ENCODE peak calls at places on chromosomes 12 and 14, in eight cellular contexts. One of them, this sample, is unnamed.

GRCh38 chr12:132100306-132101065 is 43.6 kb downstream of the DDX51 start:
- DNase-seq in hepatocyte: no peak
- DNase-seq in neuronal stem cell: no peak
- DNase-seq in breast epithelium: no peak
- DNase-seq in lower lobe of right lung: no peak
- DNase-seq in pancreas: no peak
- DNase-seq in psoas muscle: no peak
- DNase-seq in iPS DF 6.9: no peak
- DNase-seq in this sample: no peak

GRCh38 chr12:55727643-55728184 is 1.1 kb downstream of the CD63 start:
- DNase-seq in hepatocyte: peak
- DNase-seq in psoas muscle: peak
- DNase-seq in lower lobe of right lung: peak
- DNase-seq in neuronal stem cell: no peak
- DNase-seq in breast epithelium: peak
- DNase-seq in iPS DF 6.9: no peak
- DNase-seq in pancreas: peak
- DNase-seq in this sample: no peak

GRCh38 chr12:109567296-109567695 is 6.0 kb downstream of the MMAB start:
- DNase-seq in pancreas: no peak
- DNase-seq in iPS DF 6.9: no peak
- DNase-seq in hepatocyte: no peak
- DNase-seq in neuronal stem cell: no peak
- DNase-seq in psoas muscle: no peak
- DNase-seq in lower lobe of right lung: no peak
- DNase-seq in breast epithelium: peak
- DNase-seq in this sample: no peak

GRCh38 chr12:130136536-130136935 is 25.7 kb upstream of the FZD10 start:
- DNase-seq in hepatocyte: no peak
- DNase-seq in breast epithelium: no peak
- DNase-seq in psoas muscle: peak
- DNase-seq in pancreas: no peak
- DNase-seq in neuronal stem cell: no peak
- DNase-seq in iPS DF 6.9: no peak
- DNase-seq in lower lobe of right lung: no peak
- DNase-seq in this sample: no peak

GRCh38 chr12:100845095-100845494 is 50.5 kb downstream of the ANO4 start:
- DNase-seq in neuronal stem cell: no peak
- DNase-seq in psoas muscle: no peak
- DNase-seq in lower lobe of right lung: no peak
- DNase-seq in hepatocyte: no peak
- DNase-seq in iPS DF 6.9: no peak
- DNase-seq in breast epithelium: no peak
- DNase-seq in pancreas: no peak
- DNase-seq in this sample: no peak

GRCh38 chr12:42235426-42235825 is 2.6 kb downstream of the YAF2 start:
- DNase-seq in breast epithelium: no peak
- DNase-seq in hepatocyte: no peak
- DNase-seq in lower lobe of right lung: no peak
- DNase-seq in psoas muscle: no peak
- DNase-seq in iPS DF 6.9: no peak
- DNase-seq in neuronal stem cell: no peak
- DNase-seq in pancreas: no peak
- DNase-seq in this sample: no peak

GRCh38 chr12:83318386-83318971 is 631.8 kb downstream of the TMTC2 start:
- DNase-seq in breast epithelium: no peak
- DNase-seq in iPS DF 6.9: no peak
- DNase-seq in pancreas: no peak
- DNase-seq in psoas muscle: no peak
- DNase-seq in lower lobe of right lung: no peak
- DNase-seq in hepatocyte: no peak
- DNase-seq in neuronal stem cell: no peak
- DNase-seq in this sample: no peak

GRCh38 chr12:112575559-112576067 is 156.9 kb downstream of the PTPN11 start:
- DNase-seq in iPS DF 6.9: no peak
- DNase-seq in hepatocyte: no peak
- DNase-seq in psoas muscle: no peak
- DNase-seq in breast epithelium: no peak
- DNase-seq in pancreas: peak
- DNase-seq in lower lobe of right lung: no peak
- DNase-seq in neuronal stem cell: no peak
- DNase-seq in this sample: no peak

GRCh38 chr12:22527999-22528398 is 16.3 kb downstream of the C2CD5 start:
- DNase-seq in hepatocyte: no peak
- DNase-seq in lower lobe of right lung: no peak
- DNase-seq in breast epithelium: no peak
- DNase-seq in pancreas: no peak
- DNase-seq in psoas muscle: no peak
- DNase-seq in iPS DF 6.9: no peak
- DNase-seq in neuronal stem cell: no peak
- DNase-seq in this sample: no peak

GRCh38 chr12:19850341-19851065 is 411.2 kb downstream of the AEBP2 start:
- DNase-seq in hepatocyte: no peak
- DNase-seq in breast epithelium: no peak
- DNase-seq in lower lobe of right lung: no peak
- DNase-seq in iPS DF 6.9: no peak
- DNase-seq in neuronal stem cell: no peak
- DNase-seq in psoas muscle: no peak
- DNase-seq in pancreas: no peak
- DNase-seq in this sample: no peak

GRCh38 chr14:93752980-93753561 is 35.2 kb downstream of the PRIMA1 start:
- DNase-seq in iPS DF 6.9: no peak
- DNase-seq in hepatocyte: no peak
- DNase-seq in breast epithelium: no peak
- DNase-seq in lower lobe of right lung: no peak
- DNase-seq in neuronal stem cell: no peak
- DNase-seq in pancreas: no peak
- DNase-seq in psoas muscle: no peak
- DNase-seq in this sample: no peak

GRCh38 chr12:110590806-110591326 is 7.7 kb upstream of the PPTC7 start:
- DNase-seq in lower lobe of right lung: no peak
- DNase-seq in neuronal stem cell: no peak
- DNase-seq in iPS DF 6.9: no peak
- DNase-seq in hepatocyte: no peak
- DNase-seq in breast epithelium: no peak
- DNase-seq in pancreas: no peak
- DNase-seq in psoas muscle: no peak
- DNase-seq in this sample: no peak

GRCh38 chr12:43425361-43425760 is 126.6 kb downstream of the ADAMTS20 start:
- DNase-seq in iPS DF 6.9: no peak
- DNase-seq in hepatocyte: no peak
- DNase-seq in breast epithelium: no peak
- DNase-seq in lower lobe of right lung: no peak
- DNase-seq in neuronal stem cell: no peak
- DNase-seq in pancreas: no peak
- DNase-seq in psoas muscle: no peak
- DNase-seq in this sample: no peak

GRCh38 chr12:76078748-76079147 is 5.7 kb downstream of the NAP1L1 start:
- DNase-seq in lower lobe of right lung: no peak
- DNase-seq in psoas muscle: no peak
- DNase-seq in breast epithelium: no peak
- DNase-seq in iPS DF 6.9: no peak
- DNase-seq in neuronal stem cell: no peak
- DNase-seq in hepatocyte: no peak
- DNase-seq in pancreas: no peak
- DNase-seq in this sample: no peak

GRCh38 chr12:76081909-76082308 is 2.6 kb downstream of the NAP1L1 start:
- DNase-seq in pancreas: no peak
- DNase-seq in neuronal stem cell: no peak
- DNase-seq in breast epithelium: no peak
- DNase-seq in iPS DF 6.9: no peak
- DNase-seq in psoas muscle: no peak
- DNase-seq in lower lobe of right lung: no peak
- DNase-seq in hepatocyte: no peak
- DNase-seq in this sample: no peak

GRCh38 chr12:76083246-76083735 is 1.2 kb downstream of the NAP1L1 start:
- DNase-seq in psoas muscle: no peak
- DNase-seq in iPS DF 6.9: no peak
- DNase-seq in lower lobe of right lung: peak
- DNase-seq in breast epithelium: no peak
- DNase-seq in neuronal stem cell: no peak
- DNase-seq in hepatocyte: no peak
- DNase-seq in pancreas: no peak
- DNase-seq in this sample: no peak

GRCh38 chr12:76080017-76080728 is 4.3 kb downstream of the NAP1L1 start:
- DNase-seq in lower lobe of right lung: no peak
- DNase-seq in pancreas: no peak
- DNase-seq in iPS DF 6.9: no peak
- DNase-seq in breast epithelium: no peak
- DNase-seq in neuronal stem cell: no peak
- DNase-seq in hepatocyte: no peak
- DNase-seq in psoas muscle: no peak
- DNase-seq in this sample: no peak

GRCh38 chr12:76080729-76081415 is 3.6 kb downstream of the NAP1L1 start:
- DNase-seq in pancreas: no peak
- DNase-seq in neuronal stem cell: no peak
- DNase-seq in psoas muscle: no peak
- DNase-seq in breast epithelium: no peak
- DNase-seq in hepatocyte: peak
- DNase-seq in lower lobe of right lung: no peak
- DNase-seq in iPS DF 6.9: no peak
- DNase-seq in this sample: no peak
- H3K4me3 ChIP-seq in pancreas: no peak
- H3K4me3 ChIP-seq in neuronal stem cell: no peak
- H3K4me3 ChIP-seq in psoas muscle: no peak
- H3K4me3 ChIP-seq in breast epithelium: no peak
- H3K4me3 ChIP-seq in hepatocyte: no peak
- H3K4me3 ChIP-seq in lower lobe of right lung: no peak
- H3K4me3 ChIP-seq in iPS DF 6.9: no peak
- H3K4me3 ChIP-seq in this sample: no peak

GRCh38 chr14:92747701-92748258 is 647 bp downstream of the LGMN start:
- DNase-seq in pancreas: no peak
- DNase-seq in neuronal stem cell: no peak
- DNase-seq in breast epithelium: no peak
- DNase-seq in iPS DF 6.9: no peak
- DNase-seq in lower lobe of right lung: no peak
- DNase-seq in psoas muscle: no peak
- DNase-seq in hepatocyte: peak
- DNase-seq in this sample: no peak
- H3K27ac ChIP-seq in pancreas: peak
- H3K27ac ChIP-seq in neuronal stem cell: no peak
- H3K27ac ChIP-seq in breast epithelium: peak
- H3K27ac ChIP-seq in iPS DF 6.9: no peak
- H3K27ac ChIP-seq in lower lobe of right lung: peak
- H3K27ac ChIP-seq in psoas muscle: peak
- H3K27ac ChIP-seq in hepatocyte: peak
- H3K27ac ChIP-seq in this sample: peak

GRCh38 chr14:105065280-105066228 is at the start of gene GPR132:
- DNase-seq in iPS DF 6.9: no peak
- DNase-seq in psoas muscle: peak
- DNase-seq in breast epithelium: no peak
- DNase-seq in hepatocyte: peak
- DNase-seq in lower lobe of right lung: peak
- DNase-seq in neuronal stem cell: no peak
- DNase-seq in pancreas: no peak
- DNase-seq in this sample: peak

GRCh38 chr14:105064721-105065143 is 498 bp downstream of the GPR132 start:
- DNase-seq in psoas muscle: peak
- DNase-seq in hepatocyte: peak
- DNase-seq in lower lobe of right lung: no peak
- DNase-seq in pancreas: no peak
- DNase-seq in breast epithelium: no peak
- DNase-seq in neuronal stem cell: no peak
- DNase-seq in iPS DF 6.9: no peak
- DNase-seq in this sample: peak

GRCh38 chr14:105063041-105063440 is 2.2 kb downstream of the GPR132 start:
- DNase-seq in pancreas: no peak
- DNase-seq in breast epithelium: no peak
- DNase-seq in iPS DF 6.9: no peak
- DNase-seq in neuronal stem cell: no peak
- DNase-seq in hepatocyte: no peak
- DNase-seq in psoas muscle: peak
- DNase-seq in lower lobe of right lung: no peak
- DNase-seq in this sample: no peak

GRCh38 chr14:105062048-105062433 is 3.2 kb downstream of the GPR132 start:
- DNase-seq in iPS DF 6.9: no peak
- DNase-seq in neuronal stem cell: no peak
- DNase-seq in pancreas: no peak
- DNase-seq in hepatocyte: no peak
- DNase-seq in psoas muscle: no peak
- DNase-seq in lower lobe of right lung: no peak
- DNase-seq in breast epithelium: no peak
- DNase-seq in this sample: no peak

GRCh38 chr14:105064001-105064400 is 1.2 kb downstream of the GPR132 start:
- DNase-seq in lower lobe of right lung: no peak
- DNase-seq in pancreas: no peak
- DNase-seq in hepatocyte: no peak
- DNase-seq in iPS DF 6.9: no peak
- DNase-seq in psoas muscle: no peak
- DNase-seq in breast epithelium: no peak
- DNase-seq in neuronal stem cell: no peak
- DNase-seq in this sample: no peak
- H3K4me3 ChIP-seq in lower lobe of right lung: peak
- H3K4me3 ChIP-seq in pancreas: no peak
- H3K4me3 ChIP-seq in hepatocyte: no peak
- H3K4me3 ChIP-seq in iPS DF 6.9: no peak
- H3K4me3 ChIP-seq in psoas muscle: peak
- H3K4me3 ChIP-seq in breast epithelium: no peak
- H3K4me3 ChIP-seq in neuronal stem cell: no peak
- H3K4me3 ChIP-seq in this sample: peak

DNA sequence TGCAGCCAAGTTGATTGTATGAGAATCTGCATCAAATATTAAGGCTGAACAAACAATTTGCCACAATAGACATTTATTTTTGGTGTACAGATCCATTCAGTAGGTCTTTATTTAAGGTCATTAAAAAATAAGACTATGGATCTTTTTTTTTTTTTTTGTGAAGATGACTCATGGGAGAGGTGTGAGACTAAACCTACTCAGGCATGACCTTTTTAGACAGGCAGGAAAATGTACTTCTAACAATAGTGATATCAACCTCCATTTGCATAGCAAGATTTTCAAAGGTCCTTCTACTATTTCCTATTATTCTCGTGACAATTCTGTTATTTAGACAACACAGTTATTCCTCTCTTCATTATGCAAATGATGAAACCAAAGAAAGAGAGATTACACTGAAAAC is 39.9 kb upstream of the PTPRR start:
- DNase-seq in neuronal stem cell: no peak
- DNase-seq in iPS DF 6.9: no peak
- DNase-seq in hepatocyte: no peak
- DNase-seq in breast epithelium: no peak
- DNase-seq in psoas muscle: no peak
- DNase-seq in pancreas: no peak
- DNase-seq in lower lobe of right lung: no peak
- DNase-seq in this sample: no peak
- H3K27ac ChIP-seq in neuronal stem cell: no peak
- H3K27ac ChIP-seq in iPS DF 6.9: no peak
- H3K27ac ChIP-seq in hepatocyte: no peak
- H3K27ac ChIP-seq in breast epithelium: no peak
- H3K27ac ChIP-seq in psoas muscle: no peak
- H3K27ac ChIP-seq in pancreas: no peak
- H3K27ac ChIP-seq in lower lobe of right lung: no peak
- H3K27ac ChIP-seq in this sample: no peak

This sample was measured in effector memory CD4-positive, alpha-beta T cell.